ENCODE peak calls at places on chromosomes 2 and 18, in five cellular contexts. I is A549; S is NB4; B is AG04450; P is activated naive CD4-positive, alpha-beta T cell. A is an unnamed sample.

GRCh38 chr2:75592028-75592427 is 31.3 kb upstream of the EVA1A start:
- DNase-seq in I (no peak), S (no peak), B (no peak), P (no peak), A (no peak)

GRCh38 chr2:36812196-36812595 is 115.7 kb downstream of the VIT start:
- DNase-seq in I (peak; percentile 36), S (peak; percentile 15), B (no peak), P (no peak), A (no peak)

GRCh38 chr18:58965291-58965929 is 100.7 kb downstream of the ZNF532 start:
- DNase-seq in I (no peak), S (no peak), B (no peak), P (no peak), A (no peak)

GRCh38 chr2:200705305-200705985 is 106.3 kb upstream of the BZW1 start:
- DNase-seq in I (peak; percentile 7), S (no peak), B (peak; percentile 4), P (no peak), A (peak; percentile 13)

GRCh38 chr2:233832869-233833812 is 21.2 kb downstream of the HJURP start:
- DNase-seq in I (peak; percentile 93), S (peak; percentile 46), B (peak; percentile 42), P (no peak), A (no peak)

GRCh38 chr2:208224802-208225201 is 30.1 kb downstream of the IDH1 start:
- DNase-seq in I (no peak), S (no peak), B (no peak), P (no peak), A (no peak)

GRCh38 chr2:212537311-212538155 is 1.1 kb downstream of the ERBB4 start:
- DNase-seq in I (no peak), S (no peak), B (no peak), P (no peak), A (no peak)

GRCh38 chr2:239896075-239896474 is 129.1 kb downstream of the NDUFA10 start:
- DNase-seq in I (no peak), S (no peak), B (no peak), P (no peak), A (no peak)

GRCh38 chr2:30807249-30807648 is at the start of gene CAPN13:
- DNase-seq in I (no peak), S (no peak), B (no peak), P (no peak), A (no peak)

GRCh38 chr18:45081579-45082181 is 401.0 kb downstream of the SETBP1 start:
- DNase-seq in I (no peak), S (peak; percentile 52), B (no peak), P (no peak), A (no peak)

GRCh38 chr2:41899189-41899588 is 148.6 kb upstream of the PKDCC start:
- DNase-seq in I (no peak), S (no peak), B (no peak), P (no peak), A (no peak)

GRCh38 chr2:180761224-180761623 is 219.2 kb upstream of the UBE2E3 start:
- DNase-seq in I (no peak), S (peak; percentile 52), B (no peak), P (no peak), A (peak; percentile 28)

GRCh38 chr2:236637691-236638569 is 68.3 kb downstream of the ACKR3 start:
- DNase-seq in I (no peak), S (no peak), B (no peak), P (no peak), A (no peak)

GRCh38 chr2:74191596-74192380 is 6.6 kb upstream of the MTHFD2 start:
- DNase-seq in I (no peak), S (no peak), B (no peak), P (no peak), A (no peak)

GRCh38 chr2:240297553-240298315 is 137.7 kb upstream of the GPC1 start:
- DNase-seq in I (no peak), S (no peak), B (no peak), P (no peak), A (no peak)

GRCh38 chr18:45386256-45386655 is 229.0 kb upstream of the SLC14A2 start:
- DNase-seq in I (no peak), S (peak; percentile 47), B (no peak), P (no peak), A (peak; percentile 32)

GRCh38 chr18:47968721-47969120 is 38.3 kb upstream of the SMAD2 start:
- DNase-seq in I (peak; percentile 22), S (no peak), B (no peak), P (no peak), A (no peak)

GRCh38 chr2:109284816-109285215 is 155.8 kb downstream of the SH3RF3 start:
- DNase-seq in I (no peak), S (no peak), B (peak; percentile 18), P (no peak), A (peak; percentile 35)

GRCh38 chr2:8576525-8577157 is 105.2 kb upstream of the ID2 start:
- DNase-seq in I (no peak), S (peak; percentile 61), B (no peak), P (no peak), A (no peak)

GRCh38 chr2:194252127-194252526 is 1404.9 kb upstream of the SLC39A10 start:
- DNase-seq in I (no peak), S (no peak), B (no peak), P (no peak), A (no peak)

GRCh38 chr2:205763708-205764501 is 81.6 kb downstream of the NRP2 start:
- DNase-seq in I (peak; percentile 35), S (peak; percentile 20), B (peak; percentile 46), P (no peak), A (peak; percentile 70)

GRCh38 chr2:208354964-208355381 is 51.6 kb upstream of the PTH2R start:
- DNase-seq in I (no peak), S (no peak), B (no peak), P (no peak), A (no peak)

GRCh38 chr2:102771114-102771513 is 9.3 kb downstream of the TMEM182 start:
- DNase-seq in I (no peak), S (no peak), B (no peak), P (no peak), A (no peak)

GRCh38 chr2:234998404-234999211 is 46.8 kb downstream of the SH3BP4 start:
- DNase-seq in I (no peak), S (no peak), B (no peak), P (no peak), A (no peak)

GRCh38 chr2:140596447-140596846 is 1534.4 kb downstream of the LRP1B start:
- DNase-seq in I (no peak), S (no peak), B (no peak), P (no peak), A (no peak)

GRCh38 chr2:222052934-222053367 is 245.8 kb downstream of the PAX3 start:
- DNase-seq in I (no peak), S (peak; percentile 27), B (no peak), P (no peak), A (no peak)

GRCh38 chr2:38380397-38381130 is 3.5 kb upstream of the ATL2 start:
- DNase-seq in I (no peak), S (peak; percentile 87), B (no peak), P (no peak), A (no peak)

GRCh38 chr2:29372185-29372584 is 257.0 kb downstream of the CLIP4 start:
- DNase-seq in I (no peak), S (no peak), B (no peak), P (no peak), A (no peak)

GRCh38 chr2:53445376-53446072 is 322.1 kb upstream of the CHAC2 start:
- DNase-seq in I (no peak), S (no peak), B (peak; percentile 26), P (no peak), A (no peak)

GRCh38 chr2:3959372-3959771 is 256.0 kb downstream of the DCDC2C start:
- DNase-seq in I (peak; percentile 46), S (peak; percentile 31), B (no peak), P (no peak), A (peak; percentile 10)

GRCh38 chr18:32257073-32257780 is 67.4 kb downstream of the MEP1B start:
- DNase-seq in I (no peak), S (no peak), B (no peak), P (no peak), A (no peak)

GRCh38 chr2:10931710-10932255 is 20.0 kb downstream of the KCNF1 start:
- DNase-seq in I (no peak), S (no peak), B (peak; percentile 42), P (no peak), A (peak; percentile 48)

GRCh38 chr2:86225581-86225980 is 26.3 kb downstream of the MRPL35 start:
- DNase-seq in I (no peak), S (peak; percentile 70), B (no peak), P (peak; percentile 13), A (no peak)

GRCh38 chr2:138780908-138781307 is 718 bp upstream of the NXPH2 start:
- DNase-seq in I (no peak), S (no peak), B (no peak), P (no peak), A (no peak)

GRCh38 chr18:51051105-51051712 is 21.2 kb downstream of the SMAD4 start:
- DNase-seq in I (peak; percentile 4), S (peak; percentile 58), B (no peak), P (no peak), A (no peak)

GRCh38 chr2:158004131-158004530 is 97.5 kb upstream of the UPP2 start:
- DNase-seq in I (no peak), S (no peak), B (no peak), P (no peak), A (no peak)

GRCh38 chr2:65071499-65072180 is 15.4 kb downstream of the CEP68 start:
- DNase-seq in I (no peak), S (peak; percentile 32), B (no peak), P (no peak), A (no peak)

GRCh38 chr2:157444643-157445040 is 753 bp upstream of the CYTIP start:
- DNase-seq in I (no peak), S (no peak), B (no peak), P (no peak), A (no peak)

GRCh38 chr18:3321133-3321812 is 59.3 kb downstream of the MYL12B start:
- DNase-seq in I (peak; percentile 51), S (no peak), B (no peak), P (no peak), A (peak; percentile 68)

GRCh38 chr2:211454684-211455083 is 898.3 kb downstream of the CPS1 start:
- DNase-seq in I (no peak), S (no peak), B (no peak), P (no peak), A (no peak)

A was measured in fibroblast of the conjunctiva.